ENCODE peak calls at places on chromosome 10, in eight cellular contexts. F, L, O, Z, G, P, C and E are unnamed samples.

GRCh38 chr10:72322280-72323058 is 32.2 kb downstream of the DNAJB12 start:
- DNase-seq in F (peak; percentile 1), L (no peak), O (no peak), Z (peak; percentile 51), G (peak; percentile 80), P (no peak), C (no peak), E (no peak)

GRCh38 chr10:21146446-21146789 is 249.3 kb upstream of the NEBL start:
- DNase-seq in F (no peak), L (no peak), O (peak; percentile 20), Z (no peak), G (no peak), P (no peak), C (no peak), E (no peak)

GRCh38 chr10:128926693-128927092 is 540.3 kb upstream of the MGMT start:
- DNase-seq in F (no peak), L (no peak), O (peak; percentile 31), Z (no peak), G (no peak), P (no peak), C (no peak), E (no peak)

GRCh38 chr10:930415-931325 is 835 bp downstream of the LARP4B start:
- DNase-seq in F (peak; percentile 82), L (peak; percentile 55), O (peak; percentile 77), Z (peak; percentile 80), G (no peak), P (peak; percentile 20), C (peak; percentile 52), E (peak; percentile 82)

GRCh38 chr10:102429468-102429867 is 2.9 kb downstream of the CUEDC2 start:
- DNase-seq in F (peak; percentile 30), L (no peak), O (no peak), Z (peak; percentile 3), G (no peak), P (no peak), C (no peak), E (no peak)

GRCh38 chr10:36475746-36476145 is 649.7 kb upstream of the ANKRD30A start:
- DNase-seq in F (no peak), L (no peak), O (no peak), Z (no peak), G (no peak), P (peak; percentile 63), C (no peak), E (no peak)

GRCh38 chr10:68153473-68154210 is 44.4 kb downstream of the MYPN start:
- DNase-seq in F (peak; percentile 88), L (no peak), O (peak; percentile 54), Z (peak; percentile 85), G (peak; percentile 90), P (peak; percentile 100), C (no peak), E (no peak)

GRCh38 chr10:16828114-16828568 is 10.9 kb upstream of the RSU1 start:
- DNase-seq in F (peak; percentile 95), L (peak; percentile 89), O (peak; percentile 27), Z (peak; percentile 90), G (peak; percentile 83), P (peak; percentile 74), C (peak; percentile 77), E (peak; percentile 90)

GRCh38 chr10:11337516-11337915 is 273.9 kb downstream of the USP6NL start:
- DNase-seq in F (peak; percentile 34), L (no peak), O (no peak), Z (no peak), G (no peak), P (no peak), C (no peak), E (peak; percentile 17)

GRCh38 chr10:103040424-103040823 is 122.3 kb downstream of the CNNM2 start:
- DNase-seq in F (no peak), L (no peak), O (no peak), Z (no peak), G (no peak), P (peak; percentile 16), C (no peak), E (no peak)

GRCh38 chr10:31771345-31771831 is 157.2 kb downstream of the ARHGAP12 start:
- DNase-seq in F (no peak), L (no peak), O (no peak), Z (peak; percentile 45), G (no peak), P (no peak), C (no peak), E (no peak)

GRCh38 chr10:6669269-6669859 is 89.3 kb upstream of the PRKCQ start:
- DNase-seq in F (peak; percentile 77), L (peak; percentile 50), O (peak; percentile 28), Z (peak; percentile 63), G (peak; percentile 44), P (peak; percentile 40), C (peak; percentile 60), E (peak; percentile 41)

GRCh38 chr10:33665512-33665911 is 331.0 kb upstream of the NRP1 start:
- DNase-seq in F (no peak), L (no peak), O (no peak), Z (no peak), G (no peak), P (no peak), C (no peak), E (no peak)

GRCh38 chr10:61130366-61130765 is 186.4 kb upstream of the RHOBTB1 start:
- DNase-seq in F (no peak), L (no peak), O (no peak), Z (no peak), G (no peak), P (peak; percentile 48), C (no peak), E (no peak)

GRCh38 chr10:97179731-97180366 is 5.9 kb downstream of the SLIT1 start:
- DNase-seq in F (peak; percentile 92), L (no peak), O (peak; percentile 84), Z (peak; percentile 41), G (no peak), P (no peak), C (no peak), E (peak; percentile 94)

GRCh38 chr10:102460836-102461186 is 9.5 kb upstream of the C10orf95 start:
- DNase-seq in F (no peak), L (no peak), O (no peak), Z (no peak), G (no peak), P (no peak), C (no peak), E (no peak)

GRCh38 chr10:97549587-97550322 is 22.8 kb upstream of the ANKRD2 start:
- DNase-seq in F (peak; percentile 64), L (no peak), O (peak; percentile 56), Z (peak; percentile 54), G (no peak), P (no peak), C (no peak), E (peak; percentile 69)

GRCh38 chr10:35124540-35124939 is 2.1 kb upstream of the CREM start:
- DNase-seq in F (no peak), L (no peak), O (no peak), Z (no peak), G (no peak), P (no peak), C (no peak), E (no peak)

GRCh38 chr10:71396714-71397339 is at the start of gene CDH23:
- DNase-seq in F (peak; percentile 78), L (no peak), O (peak; percentile 88), Z (peak; percentile 50), G (no peak), P (no peak), C (no peak), E (peak; percentile 83)

GRCh38 chr10:86968271-86968993 is at the start of gene ADIRF:
- DNase-seq in F (peak; percentile 40), L (no peak), O (no peak), Z (peak; percentile 8), G (peak; percentile 51), P (peak; percentile 70), C (no peak), E (no peak)

GRCh38 chr10:48603421-48604038 is 1.3 kb downstream of the ARHGAP22 start:
- DNase-seq in F (no peak), L (no peak), O (no peak), Z (no peak), G (no peak), P (peak; percentile 29), C (no peak), E (no peak)

GRCh38 chr10:30691601-30692015 is 62.1 kb upstream of the LYZL2 start:
- DNase-seq in F (no peak), L (no peak), O (no peak), Z (no peak), G (no peak), P (peak; percentile 64), C (no peak), E (no peak)

GRCh38 chr10:132576671-132577349 is 39.2 kb downstream of the INPP5A start:
- DNase-seq in F (no peak), L (no peak), O (no peak), Z (no peak), G (no peak), P (no peak), C (no peak), E (no peak)
- H4K20me1 ChIP-seq in F (peaks cover 9% of the 10 kb centered on the region), L (no peaks in the 10 kb centered on the region), O (peaks cover 58% of the 10 kb centered on the region), Z (peaks cover 60% of the 10 kb centered on the region), G (no peaks in the 10 kb centered on the region), P (no peaks in the 10 kb centered on the region), C (no peaks in the 10 kb centered on the region), E (peaks cover 39% of the 10 kb centered on the region)

DNA sequence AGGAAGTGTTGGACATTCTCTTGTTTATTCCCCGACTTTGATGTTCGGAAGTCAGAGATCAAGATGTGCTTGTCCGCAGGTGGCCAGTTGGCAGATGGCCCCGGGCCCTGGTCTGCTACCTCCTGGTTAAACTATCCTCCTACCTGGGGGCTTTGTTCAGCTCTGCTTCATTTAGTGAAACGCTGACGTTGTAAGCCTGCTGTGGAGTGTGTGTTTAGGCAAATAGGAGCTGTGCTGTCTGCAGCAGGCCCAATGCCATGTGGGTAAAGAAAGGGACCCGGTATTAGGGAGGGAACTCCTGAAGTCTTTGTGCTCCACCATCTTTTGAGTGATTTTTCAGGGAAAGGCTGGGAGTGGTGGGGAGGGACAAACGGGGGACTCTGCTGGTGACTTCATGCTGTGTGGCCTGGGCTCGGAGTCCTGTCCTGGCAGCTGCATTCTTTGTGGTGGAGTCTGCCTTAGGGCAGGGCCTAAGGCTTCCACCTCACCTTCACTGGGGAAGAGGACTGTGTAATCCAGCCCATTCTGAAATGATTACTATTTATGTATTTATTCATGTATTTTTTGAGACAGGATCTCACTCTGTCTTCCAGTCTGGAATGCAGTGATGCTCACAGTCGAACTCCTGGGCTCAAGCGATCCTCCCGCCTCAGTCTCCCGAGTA is 171.1 kb upstream of the KLF6 start:
- DNase-seq in F (peak; percentile 18), L (no peak), O (no peak), Z (no peak), G (no peak), P (no peak), C (no peak), E (peak; percentile 36)
- TF ChIP-seq EZH2phosphoT487 in F (no peak), L (no peak), O (no peak), Z (no peak), G (no peak), P (no peak), C (no peak), E (no peak)

GRCh38 chr10:110241841-110242240 is 34.4 kb downstream of the MXI1 start:
- DNase-seq in F (no peak), L (no peak), O (no peak), Z (no peak), G (no peak), P (no peak), C (no peak), E (no peak)
- H2AFZ ChIP-seq in F (no peak overlapping the region), L (peak overlapping the region; percentile 16), O (no peak overlapping the region), Z (no peak overlapping the region), G (no peak overlapping the region), P (no peak overlapping the region), C (no peak overlapping the region), E (no peak overlapping the region)

DNA sequence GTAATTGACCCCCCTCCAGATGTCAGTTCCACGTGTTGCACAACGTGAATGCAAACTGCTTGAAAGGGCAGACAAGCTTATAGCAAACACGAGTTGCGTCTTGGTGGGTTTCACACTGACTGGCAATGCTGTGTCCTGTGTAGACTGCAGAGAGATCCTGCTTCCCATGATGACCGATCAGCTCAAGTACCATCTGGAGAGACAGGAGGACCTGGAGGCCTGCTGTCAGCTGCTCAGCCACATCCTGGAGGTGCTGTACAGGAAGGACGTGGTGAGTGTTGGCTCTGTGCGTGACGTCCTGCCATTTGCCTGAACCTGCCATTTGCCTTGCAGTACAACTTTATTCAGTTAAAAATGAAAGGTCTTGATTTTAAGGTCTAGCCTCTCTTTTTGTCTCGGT is 71.1 kb downstream of the INSYN2A start:
- DNase-seq in F (no peak), L (no peak), O (no peak), Z (no peak), G (no peak), P (no peak), C (no peak), E (no peak)
- H4K20me1 ChIP-seq in F (no peaks in the 10 kb centered on the region), L (no peaks in the 10 kb centered on the region), O (peaks cover 5% of the 10 kb centered on the region), Z (no peaks in the 10 kb centered on the region), G (no peaks in the 10 kb centered on the region), P (no peaks in the 10 kb centered on the region), C (no peaks in the 10 kb centered on the region), E (peaks cover 14% of the 10 kb centered on the region)